ENCODE peak calls at places on chromosomes 5 and 9, in six cellular contexts. One of them, this sample, is unnamed.

GRCh38 chr5:158882660-158883059 is 217.1 kb downstream of the EBF1 start:
- DNase-seq in WTC11: no peak
- DNase-seq in GM13976: no peak
- DNase-seq in Panc1: no peak
- DNase-seq in omental fat pad: no peak
- DNase-seq in breast epithelium: no peak
- DNase-seq in this sample: no peak

GRCh38 chr5:10555134-10555733 is 8.6 kb upstream of the ANKRD33B start:
- DNase-seq in WTC11: no peak
- DNase-seq in GM13976: no peak
- DNase-seq in Panc1: no peak
- DNase-seq in omental fat pad: no peak
- DNase-seq in breast epithelium: no peak
- DNase-seq in this sample: peak; percentile 90

GRCh38 chr9:104895572-104895971 is 32.4 kb downstream of the ABCA1 start:
- DNase-seq in WTC11: no peak
- DNase-seq in GM13976: no peak
- DNase-seq in Panc1: no peak
- DNase-seq in omental fat pad: no peak
- DNase-seq in breast epithelium: no peak
- DNase-seq in this sample: peak; percentile 83

GRCh38 chr5:132410451-132411381 is 41.2 kb downstream of the SLC22A5 start:
- DNase-seq in WTC11: peak; percentile 88
- DNase-seq in GM13976: peak; percentile 88
- DNase-seq in Panc1: no peak
- DNase-seq in omental fat pad: no peak
- DNase-seq in breast epithelium: no peak
- DNase-seq in this sample: peak; percentile 64

GRCh38 chr5:51202161-51202560 is 181.1 kb upstream of the ISL1 start:
- DNase-seq in WTC11: no peak
- DNase-seq in GM13976: no peak
- DNase-seq in Panc1: no peak
- DNase-seq in omental fat pad: no peak
- DNase-seq in breast epithelium: no peak
- DNase-seq in this sample: no peak

GRCh38 chr5:42948961-42949347 is 91.2 kb downstream of the ANXA2R start:
- DNase-seq in WTC11: no peak
- DNase-seq in GM13976: peak; percentile 41
- DNase-seq in Panc1: no peak
- DNase-seq in omental fat pad: no peak
- DNase-seq in breast epithelium: no peak
- DNase-seq in this sample: no peak

GRCh38 chr5:71782771-71783770 is 64.0 kb downstream of the CARTPT start:
- DNase-seq in WTC11: peak; percentile 89
- DNase-seq in GM13976: peak; percentile 58
- DNase-seq in Panc1: peak; percentile 47
- DNase-seq in omental fat pad: peak; percentile 59
- DNase-seq in breast epithelium: peak; percentile 79
- DNase-seq in this sample: peak; percentile 65

GRCh38 chr5:116939641-116940040 is 365.0 kb upstream of the SEMA6A start:
- DNase-seq in WTC11: no peak
- DNase-seq in GM13976: no peak
- DNase-seq in Panc1: no peak
- DNase-seq in omental fat pad: no peak
- DNase-seq in breast epithelium: no peak
- DNase-seq in this sample: no peak

GRCh38 chr5:135208555-135209494 is 174.8 kb upstream of the PITX1 start:
- DNase-seq in WTC11: no peak
- DNase-seq in GM13976: no peak
- DNase-seq in Panc1: peak; percentile 24
- DNase-seq in omental fat pad: no peak
- DNase-seq in breast epithelium: no peak
- DNase-seq in this sample: peak; percentile 95

GRCh38 chr5:43049216-43049615 is 9.1 kb upstream of the ANXA2R start:
- DNase-seq in WTC11: no peak
- DNase-seq in GM13976: no peak
- DNase-seq in Panc1: no peak
- DNase-seq in omental fat pad: no peak
- DNase-seq in breast epithelium: no peak
- DNase-seq in this sample: no peak

GRCh38 chr5:9454012-9454481 is 91.8 kb downstream of the SEMA5A start:
- DNase-seq in WTC11: no peak
- DNase-seq in GM13976: no peak
- DNase-seq in Panc1: no peak
- DNase-seq in omental fat pad: no peak
- DNase-seq in breast epithelium: no peak
- DNase-seq in this sample: peak; percentile 72

GRCh38 chr5:125525356-125525755 is 778.9 kb upstream of the ZNF608 start:
- DNase-seq in WTC11: no peak
- DNase-seq in GM13976: no peak
- DNase-seq in Panc1: no peak
- DNase-seq in omental fat pad: no peak
- DNase-seq in breast epithelium: no peak
- DNase-seq in this sample: no peak

GRCh38 chr5:17219431-17219830 is 2.0 kb downstream of the BASP1 start:
- DNase-seq in WTC11: no peak
- DNase-seq in GM13976: no peak
- DNase-seq in Panc1: no peak
- DNase-seq in omental fat pad: no peak
- DNase-seq in breast epithelium: no peak
- DNase-seq in this sample: no peak

DNA sequence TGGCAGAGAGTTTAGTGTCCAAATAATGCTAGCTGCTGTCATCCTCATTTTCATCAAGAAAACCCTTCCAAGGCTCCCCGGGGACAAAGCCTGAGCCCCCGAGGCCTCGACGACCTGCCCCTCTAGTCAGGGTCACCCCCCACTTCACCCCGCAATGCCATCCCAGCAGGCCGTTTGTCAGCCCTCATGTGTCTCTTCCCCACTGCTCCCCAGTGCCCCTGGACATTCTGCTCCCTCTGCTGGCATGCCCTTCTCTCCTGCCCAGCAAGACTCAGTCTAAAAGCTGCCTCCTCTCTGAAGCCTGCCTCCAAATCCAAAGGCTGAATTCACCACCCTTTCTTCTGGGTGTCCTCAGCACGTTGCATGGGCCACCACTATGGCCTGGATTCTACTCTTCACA is 59.3 kb downstream of the PAX5 start:
- DNase-seq in WTC11: no peak
- DNase-seq in GM13976: no peak
- DNase-seq in Panc1: no peak
- DNase-seq in omental fat pad: no peak
- DNase-seq in breast epithelium: no peak
- DNase-seq in this sample: no peak
- TF ChIP-seq CTCF in WTC11: no peak
- TF ChIP-seq CTCF in GM13976: no peak
- TF ChIP-seq CTCF in Panc1: no peak
- TF ChIP-seq CTCF in omental fat pad: no peak
- TF ChIP-seq CTCF in breast epithelium: no peak
- TF ChIP-seq CTCF in this sample: peak; percentile 53

DNA sequence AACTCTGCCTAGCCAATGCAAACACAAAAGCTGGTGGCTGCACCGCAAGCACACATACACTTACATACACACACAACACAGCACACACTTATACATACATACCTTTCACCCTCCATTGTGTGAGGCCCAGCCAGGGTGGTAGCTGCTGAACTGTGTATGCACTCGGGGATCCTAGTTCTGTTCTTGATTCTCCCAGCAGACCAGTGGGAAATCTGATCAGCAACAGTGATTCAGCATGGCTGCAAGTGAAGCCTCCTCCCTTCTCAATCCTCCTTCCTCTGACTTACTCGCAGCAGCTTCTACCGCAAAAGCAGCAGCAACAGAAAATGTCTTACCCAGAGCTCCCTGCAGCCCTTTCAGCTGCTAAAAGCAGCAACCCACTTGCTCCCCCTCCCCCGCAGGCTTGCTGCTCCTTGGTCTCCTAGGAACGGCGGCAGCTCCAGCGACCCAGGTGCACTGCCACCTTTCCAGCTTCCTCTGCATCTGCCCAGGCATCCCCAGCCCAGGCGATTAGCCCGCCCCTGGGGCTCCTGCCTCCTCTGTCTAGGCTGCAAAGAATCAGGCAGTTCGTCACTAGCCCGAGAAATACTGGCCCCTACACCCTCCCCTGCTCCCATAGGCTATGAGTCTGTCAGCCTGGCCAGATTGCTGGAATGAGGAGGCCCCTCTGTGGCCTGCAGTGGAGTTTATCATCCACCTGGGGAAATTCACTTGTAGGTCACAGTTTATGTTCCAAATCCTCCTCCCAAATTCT is at the start of gene KLHL3:
- DNase-seq in WTC11: peak; percentile 89
- DNase-seq in GM13976: peak; percentile 49
- DNase-seq in Panc1: no peak
- DNase-seq in omental fat pad: no peak
- DNase-seq in breast epithelium: no peak
- DNase-seq in this sample: no peak
- TF ChIP-seq CTCF in WTC11: no peak
- TF ChIP-seq CTCF in GM13976: peak; percentile 9
- TF ChIP-seq CTCF in Panc1: peak; percentile 49
- TF ChIP-seq CTCF in omental fat pad: no peak
- TF ChIP-seq CTCF in breast epithelium: peak; percentile 12
- TF ChIP-seq CTCF in this sample: no peak

DNA sequence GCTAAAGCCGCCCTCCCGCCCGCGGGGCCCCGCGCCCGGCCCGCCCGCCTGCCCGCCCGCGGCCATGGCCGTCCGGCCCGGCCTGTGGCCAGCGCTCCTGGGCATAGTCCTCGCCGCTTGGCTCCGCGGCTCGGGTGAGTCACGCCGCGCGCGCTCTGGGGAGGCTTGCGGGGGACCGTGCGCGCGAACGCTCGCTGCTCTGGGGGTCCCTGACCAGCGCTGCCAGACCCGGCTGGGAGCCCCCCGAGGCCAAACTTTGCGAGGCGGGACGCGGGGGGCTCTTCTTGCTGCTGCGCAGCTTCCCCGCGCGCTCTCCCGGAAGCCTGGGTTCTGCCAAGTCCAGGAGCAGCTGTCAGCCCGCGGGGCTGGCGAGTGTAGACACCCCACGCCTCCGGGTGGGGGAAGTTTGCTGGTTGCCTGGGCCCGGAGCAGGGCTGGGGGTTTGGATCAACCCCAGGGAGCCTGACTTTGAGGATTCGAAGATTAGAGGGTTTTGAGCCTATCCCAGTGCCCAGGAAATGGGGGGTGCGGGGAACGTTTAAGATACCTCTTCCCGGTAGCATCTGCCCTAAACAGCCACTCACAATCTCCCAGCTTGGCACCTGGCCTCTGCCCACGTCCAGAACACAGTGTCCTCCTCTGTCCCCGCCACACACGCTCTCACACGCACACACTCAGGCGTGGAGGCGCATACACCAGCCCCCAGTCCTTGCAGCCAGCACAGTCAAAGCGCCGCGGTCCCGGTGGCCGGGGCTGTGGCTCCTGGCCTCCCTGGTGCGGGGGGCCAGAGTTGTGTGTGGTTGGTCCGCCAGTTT is 535 bp downstream of the UNC5A start:
- DNase-seq in WTC11: no peak
- DNase-seq in GM13976: no peak
- DNase-seq in Panc1: no peak
- DNase-seq in omental fat pad: no peak
- DNase-seq in breast epithelium: no peak
- DNase-seq in this sample: no peak
- TF ChIP-seq CTCF in WTC11: no peak
- TF ChIP-seq CTCF in GM13976: no peak
- TF ChIP-seq CTCF in Panc1: no peak
- TF ChIP-seq CTCF in omental fat pad: no peak
- TF ChIP-seq CTCF in breast epithelium: no peak
- TF ChIP-seq CTCF in this sample: no peak

GRCh38 chr5:142292808-142293207 is 32.0 kb downstream of the SPRY4 start:
- DNase-seq in WTC11: no peak
- DNase-seq in GM13976: no peak
- DNase-seq in Panc1: no peak
- DNase-seq in omental fat pad: no peak
- DNase-seq in breast epithelium: no peak
- DNase-seq in this sample: no peak
- TF ChIP-seq CTCF in WTC11: no peak
- TF ChIP-seq CTCF in GM13976: no peak
- TF ChIP-seq CTCF in Panc1: no peak
- TF ChIP-seq CTCF in omental fat pad: no peak
- TF ChIP-seq CTCF in breast epithelium: no peak
- TF ChIP-seq CTCF in this sample: no peak

GRCh38 chr5:153490124-153491085 is at the start of gene GRIA1:
- DNase-seq in WTC11: peak; percentile 43
- DNase-seq in GM13976: no peak
- DNase-seq in Panc1: no peak
- DNase-seq in omental fat pad: no peak
- DNase-seq in breast epithelium: no peak
- DNase-seq in this sample: no peak
- TF ChIP-seq CTCF in WTC11: no peak
- TF ChIP-seq CTCF in GM13976: no peak
- TF ChIP-seq CTCF in Panc1: no peak
- TF ChIP-seq CTCF in omental fat pad: no peak
- TF ChIP-seq CTCF in breast epithelium: no peak
- TF ChIP-seq CTCF in this sample: no peak